ENCODE peak calls at places on chromosomes 1 and 21, in seven cellular contexts. K is PC-9, T is HFF-Myc, G is thoracic aorta, B is lower leg skin, O is uterus, Q is brain microvascular endothelial cell. D is an unnamed sample.
A peak's percentile ranks its signal among the peaks of the same experiment; 100 is the strongest.

GRCh38 chr1:226708967-226709396 is 30.1 kb downstream of the ITPKB start:
- DNase-seq in G (no peak), K (no peak), Q (no peak), T (no peak), B (no peak), O (no peak), D (no peak)

GRCh38 chr1:38455829-38456563 is 403.6 kb downstream of the RRAGC start:
- DNase-seq in B (no peak), G (no peak), K (no peak), O (no peak), T (no peak), Q (peak; percentile 62), D (peak; percentile 62)

GRCh38 chr1:174875306-174875705 is 124.4 kb upstream of the CACYBP start:
- DNase-seq in G (no peak), O (no peak), B (no peak), K (peak; percentile 95), Q (no peak), T (no peak), D (no peak)

GRCh38 chr1:233440952-233441401 is 113.5 kb downstream of the MAP3K21 start:
- DNase-seq in O (no peak), G (no peak), K (peak; percentile 72), Q (peak; percentile 43), T (peak; percentile 54), B (peak; percentile 20), D (no peak)

GRCh38 chr1:223504741-223505140 is 111.5 kb downstream of the CCDC185 start:
- DNase-seq in Q (peak; percentile 20), K (no peak), B (no peak), G (no peak), O (peak; percentile 22), T (peak; percentile 32), D (no peak)

GRCh38 chr21:36910581-36911307 is 55.7 kb downstream of the HLCS start:
- DNase-seq in K (no peak), G (no peak), T (no peak), B (no peak), O (no peak), Q (peak; percentile 50), D (peak; percentile 85)

GRCh38 chr1:152458384-152459185 is 44.5 kb upstream of the CRNN start:
- DNase-seq in O (peak; percentile 67), G (peak; percentile 43), B (peak; percentile 87), Q (peak; percentile 75), T (peak; percentile 27), K (no peak), D (no peak)

GRCh38 chr1:4585216-4585615 is 69.2 kb upstream of the AJAP1 start:
- DNase-seq in Q (no peak), B (no peak), G (no peak), K (no peak), T (no peak), O (no peak), D (no peak)

GRCh38 chr1:20212685-20213331 is 26.5 kb upstream of the PLA2G2C start:
- DNase-seq in G (no peak), O (peak; percentile 20), K (peak; percentile 90), B (no peak), Q (no peak), T (no peak), D (no peak)

GRCh38 chr21:44337941-44338895 is 972 bp downstream of the CFAP410 start:
- DNase-seq in B (peak; percentile 65), K (peak; percentile 71), G (peak; percentile 50), T (peak; percentile 19), O (peak; percentile 74), Q (peak; percentile 47), D (no peak)

GRCh38 chr1:16926491-16927195 is 4.9 kb downstream of the CROCC start:
- DNase-seq in K (no peak), T (no peak), O (no peak), G (no peak), Q (no peak), B (no peak), D (no peak)

GRCh38 chr21:46661211-46661625 is 25.7 kb downstream of the PRMT2 start:
- DNase-seq in G (no peak), O (peak; percentile 65), Q (peak; percentile 60), B (no peak), T (peak; percentile 41), K (no peak), D (no peak)

DNA sequence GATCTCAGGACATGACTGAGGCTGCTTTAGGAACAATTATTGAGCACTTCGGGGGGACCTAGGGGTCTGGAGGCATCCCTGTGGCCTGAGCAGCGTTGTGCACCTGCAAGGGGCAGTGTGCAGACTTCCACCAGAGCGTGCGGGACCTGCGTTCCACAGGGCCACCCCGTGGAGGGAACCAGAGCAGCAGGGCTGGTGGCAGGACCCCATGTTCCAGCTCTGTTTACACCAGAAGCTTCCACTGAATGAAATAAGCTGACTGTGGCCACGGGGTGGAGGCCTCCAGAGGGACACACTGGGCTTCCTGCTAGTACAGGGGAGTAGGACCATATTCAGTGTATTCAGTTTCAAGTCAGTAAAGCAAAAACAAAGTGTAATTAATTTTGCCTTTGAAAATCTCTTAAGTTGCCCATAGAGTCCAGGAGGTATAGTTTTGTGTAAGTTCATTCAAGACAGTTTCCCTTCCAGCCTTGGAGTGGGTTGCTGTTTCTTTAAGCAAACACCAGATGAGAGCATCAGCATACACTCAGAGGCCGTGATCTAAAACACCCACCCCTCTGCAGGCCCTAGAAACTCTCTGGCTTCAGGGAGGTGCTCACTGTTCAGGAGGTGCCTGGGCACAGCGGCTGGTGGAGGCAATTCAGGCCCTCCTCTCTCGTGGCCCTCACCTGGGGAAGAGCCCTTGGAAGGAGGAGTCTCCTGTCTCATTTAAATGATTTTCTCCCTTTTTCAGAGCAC is 16.6 kb downstream of the SLC1A7 start:
- DNase-seq in K (no peak), T (no peak), G (no peak), O (no peak), Q (no peak), B (no peak), D (no peak)
- TF ChIP-seq CTCF in K (no peak), T (no peak), G (no peak), O (no peak), Q (no peak), B (no peak), D (no peak)

DNA sequence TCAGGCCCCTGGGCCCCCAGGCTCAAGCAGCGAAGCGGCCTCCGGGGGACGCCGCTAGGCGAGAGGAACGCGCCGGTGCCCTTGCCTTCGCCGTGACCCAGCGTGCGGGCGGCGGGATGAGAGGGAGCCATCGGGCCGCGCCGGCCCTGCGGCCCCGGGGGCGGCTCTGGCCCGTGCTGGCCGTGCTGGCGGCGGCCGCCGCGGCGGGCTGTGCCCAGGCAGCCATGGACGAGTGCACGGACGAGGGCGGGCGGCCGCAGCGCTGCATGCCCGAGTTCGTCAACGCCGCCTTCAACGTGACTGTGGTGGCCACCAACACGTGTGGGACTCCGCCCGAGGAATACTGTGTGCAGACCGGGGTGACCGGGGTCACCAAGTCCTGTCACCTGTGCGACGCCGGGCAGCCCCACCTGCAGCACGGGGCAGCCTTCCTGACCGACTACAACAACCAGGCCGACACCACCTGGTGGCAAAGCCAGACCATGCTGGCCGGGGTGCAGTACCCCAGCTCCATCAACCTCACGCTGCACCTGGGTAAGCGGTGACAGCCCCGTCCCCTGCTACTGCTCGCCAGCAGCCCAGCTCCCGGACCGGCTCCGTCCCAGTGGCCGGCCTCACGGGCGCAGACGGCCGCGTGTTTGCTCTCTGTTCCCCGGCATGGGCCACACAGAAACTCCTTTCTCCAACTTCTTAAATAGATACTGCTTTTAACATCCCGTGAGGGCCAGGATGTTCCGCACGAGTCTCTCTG is 556 bp downstream of the LAMC1 start:
- DNase-seq in K (peak; percentile 81), T (no peak), O (peak; percentile 63), Q (no peak), G (no peak), B (peak; percentile 46), D (peak; percentile 88)
- TF ChIP-seq CTCF in K (peak; percentile 65), T (peak; percentile 34), O (peak; percentile 57), Q (peak; percentile 78), G (peak; percentile 41), B (no peak), D (peak; percentile 53)

GRCh38 chr1:118617916-118618315 is 370.2 kb downstream of the TBX15 start:
- DNase-seq in B (no peak), O (no peak), G (no peak), T (no peak), Q (no peak), K (no peak), D (no peak)

GRCh38 chr1:118618618-118619340 is 369.4 kb downstream of the TBX15 start:
- DNase-seq in Q (no peak), G (no peak), O (no peak), T (no peak), K (no peak), B (no peak), D (no peak)

DNA sequence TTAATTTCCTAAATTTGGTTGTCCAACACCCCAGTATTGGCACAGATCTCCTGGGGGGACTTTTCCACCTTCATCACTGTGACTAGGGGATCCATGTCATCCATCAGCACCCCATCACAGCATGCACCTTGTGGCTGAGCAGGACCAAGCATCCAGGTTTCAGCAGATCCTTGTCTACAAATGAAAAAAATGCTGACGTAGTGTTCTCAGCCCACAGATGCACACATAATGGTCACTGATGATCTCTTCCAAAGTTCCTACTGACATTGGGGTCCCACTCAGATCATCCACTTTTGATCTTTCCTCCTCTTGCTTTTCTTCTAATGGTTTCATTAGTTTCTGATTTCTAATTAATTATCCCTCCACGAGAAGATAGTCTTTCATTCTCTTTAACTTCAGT is 373.1 kb downstream of the TBX15 start:
- DNase-seq in G (no peak), B (no peak), O (no peak), Q (no peak), T (no peak), K (no peak), D (no peak)
- TF ChIP-seq CTCF in G (no peak), B (no peak), O (no peak), Q (no peak), T (no peak), K (no peak), D (no peak)

GRCh38 chr1:98662354-98662665 is 789 bp downstream of the SNX7 start:
- DNase-seq in T (no peak), K (no peak), B (no peak), Q (peak; percentile 10), O (no peak), G (no peak), D (no peak)

GRCh38 chr1:98660941-98661543 is 479 bp upstream of the SNX7 start:
- DNase-seq in T (no peak), Q (no peak), G (no peak), O (no peak), B (no peak), K (no peak), D (no peak)

GRCh38 chr1:98659879-98660278 is 1.6 kb upstream of the SNX7 start:
- DNase-seq in B (no peak), K (no peak), G (no peak), T (no peak), O (no peak), Q (no peak), D (no peak)

DNA sequence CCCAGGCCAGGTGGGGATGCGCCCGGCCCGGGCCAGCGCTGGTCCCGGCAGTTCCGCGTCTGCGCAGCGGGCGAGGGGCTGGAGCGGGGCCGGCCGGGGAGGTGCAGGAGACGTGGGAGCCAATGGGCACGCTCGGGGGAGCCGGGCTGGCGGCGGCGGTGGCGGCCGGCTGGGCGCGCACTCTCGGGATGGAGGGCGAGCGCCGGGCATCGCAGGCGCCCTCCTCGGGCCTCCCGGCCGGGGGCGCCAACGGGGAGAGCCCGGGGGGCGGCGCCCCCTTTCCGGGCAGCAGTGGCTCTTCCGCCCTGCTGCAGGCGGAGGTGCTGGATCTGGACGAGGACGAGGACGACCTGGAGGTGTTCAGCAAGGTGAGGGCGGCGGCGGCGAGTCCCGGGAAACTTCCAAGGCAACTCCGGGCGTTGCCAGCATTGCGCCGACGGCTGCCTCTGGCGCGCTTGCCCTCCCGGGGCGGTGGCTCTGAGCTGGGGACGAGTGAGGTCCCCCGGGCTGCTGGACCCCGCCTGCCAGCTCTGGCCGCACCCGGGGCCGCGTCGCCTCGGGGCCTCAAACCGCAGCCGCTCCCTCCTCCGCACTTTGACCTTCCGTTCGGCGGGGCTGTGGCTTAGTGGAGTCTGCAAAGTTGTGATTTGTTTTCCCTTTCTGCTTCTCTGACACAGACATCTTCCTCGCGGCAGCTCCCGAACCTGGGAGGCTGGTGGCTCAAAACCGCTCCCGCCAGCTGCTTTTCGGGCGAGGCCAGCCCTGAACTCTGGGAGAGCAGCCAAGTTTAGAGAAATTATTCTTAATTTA is at the start of gene SNX7:
- DNase-seq in K (peak; percentile 67), O (peak; percentile 83), T (no peak), G (peak; percentile 30), Q (peak; percentile 50), B (peak; percentile 65), D (peak; percentile 95)
- TF ChIP-seq CTCF in K (peak; percentile 37), O (peak; percentile 24), T (no peak), G (peak; percentile 23), Q (no peak), B (no peak), D (peak; percentile 54)

D was measured in osteocyte.